ENCODE peak calls at places on chromosomes 4 and X, in four cellular contexts. S is transverse colon, F is suprapubic skin, J is spleen. P is an unnamed sample.

GRCh38 chrX:111131572-111131971 is 35.6 kb downstream of the PAK3 start:
- DNase-seq in J (no peak), S (no peak), F (no peak), P (no peak)

GRCh38 chrX:2614911-2615310 is 76.2 kb upstream of the CD99 start:
- DNase-seq in J (no peak), S (no peak), F (no peak), P (no peak)

GRCh38 chrX:29065477-29065876 is 478.2 kb downstream of the IL1RAPL1 start:
- DNase-seq in J (no peak), S (no peak), F (no peak), P (no peak)

GRCh38 chrX:135572436-135572835 is 52.0 kb downstream of the INTS6L start:
- DNase-seq in S (no peak), J (no peak), F (no peak), P (no peak)

GRCh38 chr4:158995040-158995439 is 107.8 kb upstream of the RAPGEF2 start:
- DNase-seq in J (no peak), S (no peak), F (no peak), P (no peak)

GRCh38 chrX:130523460-130524394 is 121.9 kb downstream of the RBMX2 start:
- DNase-seq in S (peak), J (no peak), F (no peak), P (peak)

GRCh38 chrX:130467936-130468335 is 66.1 kb downstream of the RBMX2 start:
- DNase-seq in F (no peak), J (no peak), S (no peak), P (no peak)

GRCh38 chrX:103878466-103879151 is 46.6 kb upstream of the RAB9B start:
- DNase-seq in S (no peak), J (no peak), F (no peak), P (no peak)

GRCh38 chr4:12123709-12124108 is 695.0 kb upstream of the HS3ST1 start:
- DNase-seq in J (no peak), S (no peak), F (no peak), P (no peak)

GRCh38 chrX:56564182-56564885 is 907 bp downstream of the UBQLN2 start:
- DNase-seq in J (peak), S (peak), F (no peak), P (no peak)

GRCh38 chr4:109913842-109914241 is 1.2 kb downstream of the EGF start:
- DNase-seq in F (no peak), S (no peak), J (no peak), P (no peak)

GRCh38 chr4:109915385-109916002 is 2.8 kb downstream of the EGF start:
- DNase-seq in F (no peak), S (no peak), J (no peak), P (no peak)

GRCh38 chr4:109914356-109914755 is 1.7 kb downstream of the EGF start:
- DNase-seq in S (no peak), J (no peak), F (no peak), P (no peak)

GRCh38 chr4:109910261-109910660 is 2.4 kb upstream of the EGF start:
- DNase-seq in F (no peak), S (no peak), J (no peak), P (no peak)

GRCh38 chr4:109912706-109913621 is at the start of gene EGF:
- DNase-seq in F (no peak), J (no peak), S (no peak), P (no peak)
- TF ChIP-seq POLR2A in F (no peak), J (no peak), S (no peak), P (no peak)

DNA sequence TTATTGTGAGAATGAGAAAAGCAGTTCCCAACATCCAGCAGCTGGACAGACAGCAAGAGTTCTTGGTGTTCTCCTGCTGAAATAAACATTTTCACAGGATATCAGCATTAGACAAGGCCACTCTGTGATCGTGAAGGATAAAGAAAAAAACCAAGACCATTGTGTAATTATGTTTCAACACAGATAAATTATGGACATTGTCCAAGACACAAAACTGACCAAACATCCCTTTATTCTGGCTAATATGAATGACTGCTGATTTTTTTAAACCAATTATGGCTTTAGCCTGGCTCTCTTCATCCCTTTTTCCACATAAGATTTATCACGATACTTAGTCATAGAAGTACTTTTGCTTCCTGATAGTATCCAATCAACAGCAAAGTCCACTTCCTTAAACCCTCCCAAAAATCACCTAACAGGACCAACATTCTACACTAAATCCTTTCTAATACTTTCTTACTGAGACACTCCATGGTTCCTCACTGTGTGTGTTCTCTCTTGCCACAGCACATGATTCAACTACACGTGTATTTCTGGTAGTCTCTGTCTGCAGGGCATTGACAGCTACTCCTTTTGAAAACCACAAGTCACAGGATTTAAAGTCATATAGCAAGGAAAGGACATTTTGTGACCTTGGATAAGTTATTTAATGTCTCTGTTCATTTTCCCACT is 137.0 kb upstream of the PGRMC2 start:
- DNase-seq in S (no peak), J (no peak), F (no peak), P (no peak)
- TF ChIP-seq POLR2AphosphoS5 in S (peak), J (no peak), F (no peak), P (no peak)

DNA sequence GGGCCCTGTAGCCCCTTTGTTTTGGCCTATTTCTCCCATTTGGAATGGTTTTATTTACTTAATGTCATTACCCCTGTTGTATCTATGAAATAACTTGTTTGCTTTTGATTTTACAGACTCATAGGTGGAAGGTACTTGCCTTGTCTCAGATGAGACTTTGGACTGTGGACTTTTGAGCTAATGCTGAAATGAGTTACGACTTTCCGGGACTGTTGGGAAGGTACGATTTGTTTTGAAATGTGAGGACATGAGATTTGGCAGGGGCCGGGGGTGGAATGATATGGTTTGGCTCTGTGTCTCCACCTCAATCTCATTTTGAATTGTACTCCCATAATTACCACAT is 39.4 kb downstream of the NLRP2B start:
- DNase-seq in S (no peak), J (no peak), F (no peak), P (no peak)
- TF ChIP-seq POLR2A in S (no peak), J (no peak), F (no peak), P (no peak)

GRCh38 chrX:44544036-44544435 is 1.4 kb upstream of the FUNDC1 start:
- DNase-seq in S (no peak), J (no peak), F (no peak), P (no peak)

DNA sequence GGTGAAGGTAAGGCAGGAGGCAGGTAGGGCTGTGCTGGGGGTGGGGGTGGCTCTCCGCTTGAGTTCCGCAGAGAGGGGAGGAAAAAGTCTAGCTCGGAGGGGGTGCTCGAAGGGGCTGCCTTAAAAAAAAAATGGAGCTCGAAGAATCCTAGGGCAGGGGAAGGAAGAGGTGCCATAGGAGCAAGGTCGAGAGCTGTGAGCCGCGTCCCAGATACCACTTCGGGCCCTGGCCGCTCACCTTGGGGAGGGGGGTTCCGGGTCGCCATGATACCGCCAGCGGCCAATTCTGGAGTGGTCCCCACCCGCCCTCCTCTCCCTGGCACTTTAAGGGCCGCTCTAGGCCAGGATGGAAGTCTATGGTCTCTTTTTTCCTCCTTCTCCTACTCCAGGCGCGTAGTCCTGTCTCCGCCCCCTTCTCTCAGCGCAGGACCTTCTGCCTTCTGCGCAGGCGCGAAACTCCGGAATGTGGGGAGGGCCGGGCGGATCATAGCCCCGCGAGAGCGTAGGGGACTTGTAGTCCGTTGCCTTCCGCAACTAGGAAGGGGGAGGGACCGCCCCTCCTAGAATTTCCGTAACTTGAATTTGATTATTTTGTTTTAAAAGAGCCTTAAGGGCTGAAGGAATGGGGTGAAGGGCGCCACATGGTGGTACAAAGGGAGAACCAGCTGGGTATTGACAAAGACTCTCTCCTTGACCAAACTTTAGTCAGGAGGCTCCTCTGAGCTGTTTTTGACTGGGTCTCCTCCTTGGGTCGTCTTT is at the start of gene FUNDC1:
- DNase-seq in J (peak), S (peak), F (peak), P (peak)
- TF ChIP-seq POLR2AphosphoS5 in J (peak), S (peak), F (no peak), P (no peak)

GRCh38 chr4:77619408-77619807 is 13.8 kb downstream of the CXCL13 start:
- DNase-seq in F (no peak), J (no peak), S (no peak), P (no peak)
- TF ChIP-seq POLR2A in F (no peak), J (no peak), S (no peak), P (no peak)